ENCODE peak calls at places on chromosomes 6 and 20, in six cellular contexts. E, W, R, F, A and O are unnamed samples.

GRCh38 chr6:65642776-65643175 is 64.2 kb downstream of the EYS start:
- DNase-seq in E (no peak), W (no peak), R (no peak), F (no peak), A (no peak), O (no peak)

GRCh38 chr6:122202576-122203137 is 196.8 kb upstream of the HSF2 start:
- DNase-seq in E (peak; percentile 3), W (no peak), R (no peak), F (no peak), A (no peak), O (no peak)

GRCh38 chr6:100370265-100370664 is 94.5 kb downstream of the SIM1 start:
- DNase-seq in E (no peak), W (no peak), R (no peak), F (no peak), A (no peak), O (no peak)

GRCh38 chr6:45946887-45947286 is 68.8 kb downstream of the CLIC5 start:
- DNase-seq in E (no peak), W (no peak), R (no peak), F (no peak), A (no peak), O (no peak)

GRCh38 chr6:43269273-43270007 is 26.2 kb downstream of the TTBK1 start:
- DNase-seq in E (no peak), W (peak; percentile 44), R (no peak), F (peak; percentile 31), A (no peak), O (no peak)

GRCh38 chr6:28134015-28134414 is 7.7 kb upstream of the ZKSCAN8 start:
- DNase-seq in E (peak; percentile 47), W (no peak), R (no peak), F (no peak), A (peak; percentile 43), O (peak; percentile 30)

GRCh38 chr20:61927826-61928541 is 137.7 kb downstream of the TAF4 start:
- DNase-seq in E (no peak), W (no peak), R (peak; percentile 77), F (no peak), A (no peak), O (no peak)

GRCh38 chr6:129672883-129673631 is 36.9 kb downstream of the ARHGAP18 start:
- DNase-seq in E (peak; percentile 45), W (no peak), R (no peak), F (no peak), A (no peak), O (peak; percentile 75)

GRCh38 chr6:85354761-85355618 is 94.9 kb upstream of the NT5E start:
- DNase-seq in E (peak; percentile 59), W (peak; percentile 46), R (peak; percentile 90), F (no peak), A (peak; percentile 52), O (peak; percentile 81)

GRCh38 chr6:133547136-133547535 is 306.0 kb downstream of the EYA4 start:
- DNase-seq in E (no peak), W (no peak), R (no peak), F (no peak), A (no peak), O (no peak)

GRCh38 chr6:42707595-42707994 is 14.8 kb downstream of the PRPH2 start:
- DNase-seq in E (no peak), W (no peak), R (no peak), F (no peak), A (no peak), O (no peak)

GRCh38 chr6:42450314-42451145 is 1.2 kb downstream of the TRERF1 start:
- DNase-seq in E (no peak), W (no peak), R (no peak), F (no peak), A (no peak), O (peak; percentile 46)

GRCh38 chr20:17735959-17736621 is 36.3 kb downstream of the BANF2 start:
- DNase-seq in E (no peak), W (no peak), R (no peak), F (no peak), A (no peak), O (no peak)

GRCh38 chr20:62929051-62929538 is 2.8 kb upstream of the DIDO1 start:
- DNase-seq in E (no peak), W (peak; percentile 49), R (no peak), F (peak; percentile 42), A (no peak), O (peak; percentile 75)

GRCh38 chr6:15288856-15289255 is 43.0 kb downstream of the JARID2 start:
- DNase-seq in E (no peak), W (no peak), R (no peak), F (no peak), A (no peak), O (no peak)

GRCh38 chr6:9139762-9140161 is 704.4 kb upstream of the SLC35B3 start:
- DNase-seq in E (no peak), W (no peak), R (no peak), F (no peak), A (peak; percentile 37), O (no peak)